ENCODE peak calls at places on chromosomes 16 and 17, in nine cellular contexts. Z is right lobe of liver, U is small intestine, P is heart left ventricle, L is fibroblast of pulmonary artery, D is left ventricle myocardium inferior, N is uterus, Q is mesenchymal stem cell, F is cardiac fibroblast. I is an unnamed sample.

GRCh38 chr16:85948870-85949269 is 49.9 kb downstream of the IRF8 start:
- DNase-seq in Z (no peak), U (no peak), P (no peak), L (no peak), D (no peak), N (no peak), Q (no peak), F (no peak), I (no peak)

GRCh38 chr16:62963846-62964245 is 927.6 kb upstream of the CDH8 start:
- DNase-seq in Z (no peak), U (no peak), P (no peak), L (no peak), D (no peak), N (no peak), Q (no peak), F (no peak), I (no peak)

GRCh38 chr17:83156408-83156807 is 77.0 kb downstream of the METRNL start:
- DNase-seq in Z (no peak), U (no peak), P (no peak), L (no peak), D (no peak), N (no peak), Q (no peak), F (no peak), I (no peak)

GRCh38 chr17:79201536-79202227 is 127.1 kb downstream of the ENGASE start:
- DNase-seq in Z (no peak), U (no peak), P (no peak), L (no peak), D (no peak), N (no peak), Q (peak), F (peak), I (no peak)

GRCh38 chr16:53912155-53912554 is 208.2 kb downstream of the FTO start:
- DNase-seq in Z (no peak), U (peak), P (no peak), L (no peak), D (no peak), N (no peak), Q (peak), F (no peak), I (no peak)

GRCh38 chr16:27690604-27691003 is 140.7 kb downstream of the KATNIP start:
- DNase-seq in Z (no peak), U (peak), P (no peak), L (peak), D (no peak), N (no peak), Q (peak), F (peak), I (peak)

GRCh38 chr16:85112364-85112763 is at the start of gene CIBAR2:
- DNase-seq in Z (no peak), U (no peak), P (no peak), L (no peak), D (no peak), N (no peak), Q (no peak), F (no peak), I (no peak)

GRCh38 chr17:67999291-67999911 is 3.1 kb upstream of the C17orf58 start:
- DNase-seq in Z (no peak), U (no peak), P (no peak), L (no peak), D (no peak), N (no peak), Q (no peak), F (peak), I (no peak)

GRCh38 chr16:57113042-57113453 is 20.7 kb downstream of the CPNE2 start:
- DNase-seq in Z (no peak), U (no peak), P (no peak), L (peak), D (no peak), N (no peak), Q (peak), F (peak), I (peak)

GRCh38 chr17:44927696-44928095 is 12.4 kb upstream of the GFAP start:
- DNase-seq in Z (no peak), U (no peak), P (no peak), L (no peak), D (no peak), N (no peak), Q (no peak), F (no peak), I (no peak)

GRCh38 chr17:45440161-45440859 is 7.6 kb upstream of the ARHGAP27 start:
- DNase-seq in Z (no peak), U (peak), P (no peak), L (peak), D (no peak), N (no peak), Q (peak), F (no peak), I (peak)

GRCh38 chr17:61379457-61380216 is 20.0 kb upstream of the TBX2 start:
- DNase-seq in Z (no peak), U (no peak), P (no peak), L (no peak), D (no peak), N (no peak), Q (no peak), F (no peak), I (no peak)

GRCh38 chr16:25011891-25012499 is 3.2 kb downstream of the ARHGAP17 start:
- DNase-seq in Z (no peak), U (peak), P (no peak), L (no peak), D (no peak), N (no peak), Q (peak), F (no peak), I (no peak)

GRCh38 chr16:1545044-1545736 is 11.7 kb downstream of the TMEM204 start:
- DNase-seq in Z (no peak), U (peak), P (peak), L (peak), D (peak), N (no peak), Q (peak), F (no peak), I (no peak)

DNA sequence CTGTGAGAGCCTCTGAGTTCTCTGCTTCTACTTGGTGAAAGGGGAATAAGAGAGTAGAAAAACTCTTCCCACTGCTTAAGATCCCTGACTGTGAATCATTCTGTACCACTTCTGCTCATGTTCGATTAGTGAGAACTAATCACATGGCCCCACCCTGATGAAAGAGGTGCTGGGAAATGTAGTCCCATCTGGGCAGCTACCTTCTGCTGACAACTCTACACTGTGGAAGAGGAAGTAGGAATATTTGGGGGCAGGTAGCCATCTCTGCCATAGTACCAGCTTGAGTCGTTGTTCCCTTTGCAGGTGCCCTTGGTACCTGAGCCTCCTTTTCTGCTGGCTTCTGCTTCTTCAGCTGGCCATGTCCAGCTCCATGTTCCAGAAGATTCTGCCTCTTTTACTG is 30.0 kb downstream of the NKD1 start:
- DNase-seq in Z (no peak), U (no peak), P (no peak), L (no peak), D (no peak), N (no peak), Q (no peak), F (no peak), I (no peak)
- H3K4me3 ChIP-seq in Z (no peak), U (no peak), P (no peak), L (no peak), D (no peak), N (no peak), Q (no peak), F (no peak), I (no peak)

DNA sequence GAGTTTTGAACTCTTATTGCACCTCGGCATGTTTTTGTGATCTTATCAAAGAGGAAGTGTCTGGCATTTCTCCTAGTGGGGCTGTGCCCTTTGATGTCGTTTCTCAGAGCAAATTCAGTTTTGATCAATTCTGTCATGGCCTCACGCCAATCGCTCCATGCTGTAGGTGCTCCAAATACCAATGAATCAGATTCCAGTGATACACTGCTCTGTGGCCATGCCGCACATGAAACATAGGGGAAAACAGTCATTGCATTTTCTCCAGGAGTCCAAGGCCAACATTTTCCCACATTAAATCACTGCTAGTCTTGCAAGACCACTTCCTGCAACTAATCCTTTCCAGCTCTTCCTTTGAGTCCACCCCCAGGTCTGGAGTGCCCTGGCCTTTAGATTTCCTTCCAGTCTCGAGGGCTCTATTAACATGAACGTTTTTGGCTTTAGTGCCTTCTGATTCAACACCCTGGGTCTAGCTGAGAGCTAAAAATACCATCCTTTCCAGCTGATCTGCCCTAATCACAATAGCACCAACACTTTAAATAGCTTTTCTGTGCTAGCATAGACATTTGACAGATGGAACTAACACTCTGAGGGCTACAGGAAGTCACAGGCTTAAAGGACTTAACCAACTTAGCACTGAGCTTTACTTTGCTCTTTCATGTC is 18.2 kb upstream of the RASL10B start:
- DNase-seq in Z (peak), U (peak), P (peak), L (peak), D (no peak), N (no peak), Q (peak), F (peak), I (peak)
- H3K4me3 ChIP-seq in Z (no peak), U (no peak), P (no peak), L (no peak), D (peak), N (no peak), Q (no peak), F (no peak), I (no peak)

GRCh38 chr16:23801387-23801786 is 34.4 kb upstream of the PRKCB start:
- DNase-seq in Z (peak), U (peak), P (peak), L (peak), D (peak), N (peak), Q (peak), F (peak), I (peak)

GRCh38 chr16:23807028-23807427 is 28.8 kb upstream of the PRKCB start:
- DNase-seq in Z (peak), U (no peak), P (no peak), L (no peak), D (no peak), N (no peak), Q (no peak), F (no peak), I (no peak)

DNA sequence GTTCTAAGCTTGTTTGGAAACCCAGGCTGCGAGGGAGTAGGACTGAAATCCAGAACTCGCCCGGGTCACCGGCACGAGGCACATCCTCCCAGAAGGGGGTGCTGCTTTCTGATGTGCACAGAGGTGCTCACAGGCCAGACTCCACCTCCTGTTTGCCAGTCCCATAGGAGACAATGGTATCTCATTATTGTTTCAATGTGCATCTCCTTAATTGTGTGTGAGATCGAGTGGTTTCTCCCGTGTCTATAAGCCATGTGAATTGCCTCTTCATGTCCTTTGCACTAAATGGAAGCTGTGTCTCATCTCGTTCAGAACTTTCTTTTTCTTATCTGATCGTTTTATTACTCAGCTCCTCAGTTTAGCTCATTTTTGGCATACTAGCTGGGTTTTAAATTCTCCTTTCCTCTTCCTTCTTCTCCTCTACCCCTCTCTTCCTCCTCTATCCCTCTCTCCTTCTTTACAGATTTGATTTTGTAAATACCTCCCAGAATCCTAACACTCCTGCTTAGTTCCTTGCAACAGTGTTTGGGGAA is 32.1 kb upstream of the PRKCB start:
- DNase-seq in Z (peak), U (peak), P (peak), L (peak), D (peak), N (peak), Q (no peak), F (peak), I (peak)
- H3K4me3 ChIP-seq in Z (no peak), U (no peak), P (no peak), L (no peak), D (no peak), N (no peak), Q (no peak), F (no peak), I (no peak)

GRCh38 chr17:48852251-48852650 is 21.4 kb downstream of the CALCOCO2 start:
- DNase-seq in Z (no peak), U (no peak), P (no peak), L (no peak), D (no peak), N (no peak), Q (no peak), F (no peak), I (no peak)
- H3K4me3 ChIP-seq in Z (no peak), U (no peak), P (no peak), L (no peak), D (no peak), N (no peak), Q (no peak), F (no peak), I (no peak)

GRCh38 chr16:17303101-17303500 is 167.7 kb downstream of the XYLT1 start:
- DNase-seq in Z (no peak), U (peak), P (no peak), L (no peak), D (no peak), N (no peak), Q (no peak), F (no peak), I (no peak)

GRCh38 chr16:17301184-17301583 is 169.6 kb downstream of the XYLT1 start:
- DNase-seq in Z (no peak), U (no peak), P (no peak), L (no peak), D (no peak), N (no peak), Q (no peak), F (no peak), I (no peak)

GRCh38 chr16:17301593-17302135 is 169.1 kb downstream of the XYLT1 start:
- DNase-seq in Z (no peak), U (peak), P (no peak), L (no peak), D (no peak), N (no peak), Q (no peak), F (no peak), I (no peak)

GRCh38 chr16:17302213-17302612 is 168.5 kb downstream of the XYLT1 start:
- DNase-seq in Z (no peak), U (no peak), P (no peak), L (no peak), D (no peak), N (no peak), Q (no peak), F (no peak), I (no peak)

DNA sequence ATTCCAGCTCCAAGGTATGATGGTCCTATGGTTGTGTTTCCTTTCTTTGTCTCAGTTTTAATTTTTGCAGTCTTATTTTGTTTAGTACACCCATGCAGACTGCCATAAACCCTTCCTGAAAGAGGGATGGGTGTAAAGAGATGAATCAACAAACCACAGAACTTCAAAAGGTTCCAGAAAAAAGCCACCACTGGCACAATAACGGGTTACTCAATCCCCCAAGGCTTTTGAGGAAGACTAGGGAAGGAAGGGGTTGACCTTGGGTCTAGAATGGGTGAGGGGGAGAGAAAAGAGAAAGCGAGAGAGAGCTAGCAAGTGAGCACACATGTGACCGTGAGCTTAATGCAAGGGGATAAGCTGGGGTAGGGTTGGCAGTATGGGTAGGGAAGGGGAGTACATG is 168.1 kb downstream of the XYLT1 start:
- DNase-seq in Z (no peak), U (no peak), P (no peak), L (no peak), D (no peak), N (no peak), Q (no peak), F (peak), I (no peak)
- H3K4me3 ChIP-seq in Z (no peak), U (no peak), P (no peak), L (no peak), D (no peak), N (no peak), Q (no peak), F (no peak), I (no peak)

GRCh38 chr16:28938721-28939120 is 7.0 kb downstream of the CD19 start:
- DNase-seq in Z (no peak), U (no peak), P (no peak), L (no peak), D (no peak), N (no peak), Q (no peak), F (no peak), I (no peak)

GRCh38 chr16:28936784-28937155 is 5.0 kb downstream of the CD19 start:
- DNase-seq in Z (no peak), U (no peak), P (no peak), L (no peak), D (no peak), N (no peak), Q (no peak), F (no peak), I (no peak)

GRCh38 chr16:28935333-28935732 is 3.6 kb downstream of the CD19 start:
- DNase-seq in Z (no peak), U (no peak), P (no peak), L (no peak), D (no peak), N (no peak), Q (no peak), F (peak), I (no peak)

GRCh38 chr16:28937222-28937876 is 5.6 kb downstream of the CD19 start:
- DNase-seq in Z (no peak), U (no peak), P (no peak), L (no peak), D (no peak), N (no peak), Q (no peak), F (no peak), I (no peak)

DNA sequence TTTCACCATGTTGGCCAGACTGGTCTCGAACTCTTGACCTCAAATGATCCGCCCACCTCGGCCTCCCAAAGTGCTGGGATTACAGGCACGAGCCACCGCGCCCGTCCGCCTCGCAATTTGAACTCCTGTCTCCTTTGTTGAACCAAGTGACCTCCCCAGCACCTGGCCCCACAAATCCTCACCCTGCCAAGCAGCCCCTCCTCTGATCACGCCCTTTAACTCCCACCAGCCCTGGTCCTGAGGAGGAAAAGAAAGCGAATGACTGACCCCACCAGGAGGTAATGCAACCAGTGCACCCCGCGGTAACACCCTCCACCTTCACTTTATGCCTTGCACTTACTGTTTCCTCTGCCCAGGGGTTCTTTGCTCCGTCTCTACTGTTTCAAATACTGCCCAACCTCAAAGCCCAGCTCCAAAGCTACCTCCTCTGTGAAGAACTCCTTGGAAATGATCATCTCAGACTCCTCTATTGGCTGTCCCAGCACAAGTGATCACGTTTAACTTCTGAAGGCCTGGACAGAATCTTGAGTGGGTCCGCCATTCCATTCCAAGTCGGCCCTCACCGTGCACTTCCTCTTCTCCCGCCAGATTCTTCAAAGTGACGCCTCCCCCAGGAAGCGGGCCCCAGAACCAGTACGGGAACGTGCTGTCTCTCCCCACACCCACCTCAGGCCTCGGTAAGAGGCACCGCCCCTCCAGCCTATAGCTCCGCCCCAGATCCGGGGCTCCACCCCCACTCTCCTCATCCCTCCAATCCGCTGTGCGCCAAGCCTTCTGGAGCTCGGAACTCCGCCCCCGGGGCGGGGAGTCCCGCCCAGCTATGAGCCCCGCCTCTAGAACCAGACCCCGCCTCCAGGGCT is 4.4 kb downstream of the CD19 start:
- DNase-seq in Z (peak), U (peak), P (peak), L (peak), D (peak), N (peak), Q (peak), F (peak), I (peak)
- H3K4me3 ChIP-seq in Z (no peak), U (no peak), P (peak), L (peak), D (peak), N (no peak), Q (no peak), F (peak), I (peak)

GRCh38 chr16:6562985-6563384 is 769.7 kb upstream of the RBFOX1 start:
- DNase-seq in Z (no peak), U (no peak), P (no peak), L (no peak), D (no peak), N (no peak), Q (no peak), F (no peak), I (no peak)

GRCh38 chr16:6558661-6559060 is 774.0 kb upstream of the RBFOX1 start:
- DNase-seq in Z (no peak), U (no peak), P (no peak), L (no peak), D (no peak), N (no peak), Q (no peak), F (no peak), I (no peak)

GRCh38 chr16:6558133-6558532 is 774.5 kb upstream of the RBFOX1 start:
- DNase-seq in Z (no peak), U (no peak), P (no peak), L (no peak), D (no peak), N (no peak), Q (no peak), F (no peak), I (no peak)
- H3K4me3 ChIP-seq in Z (no peak), U (no peak), P (no peak), L (no peak), D (no peak), N (no peak), Q (no peak), F (no peak), I (no peak)